ENCODE peak calls at places on chromosome 9, in eight cellular contexts. One of them, this sample, is unnamed.

GRCh38 chr9:16869961-16870605 is 387 bp downstream of the BNC2 start:
- DNase-seq in astrocyte: peak; percentile 12
- DNase-seq in AG10803: no peak
- DNase-seq in OCI-LY7: no peak
- DNase-seq in A549: peak; percentile 39
- DNase-seq in suprapubic skin: no peak
- DNase-seq in IMR-90: peak; percentile 9
- DNase-seq in aorta: no peak
- DNase-seq in this sample: no peak

GRCh38 chr9:33159760-33160127 is 7.4 kb downstream of the B4GALT1 start:
- DNase-seq in astrocyte: peak; percentile 92
- DNase-seq in AG10803: peak; percentile 78
- DNase-seq in OCI-LY7: peak; percentile 50
- DNase-seq in A549: peak; percentile 66
- DNase-seq in suprapubic skin: no peak
- DNase-seq in IMR-90: peak; percentile 92
- DNase-seq in aorta: no peak
- DNase-seq in this sample: no peak

GRCh38 chr9:68631811-68632210 is 73.2 kb upstream of the PIP5K1B start:
- DNase-seq in astrocyte: no peak
- DNase-seq in AG10803: no peak
- DNase-seq in OCI-LY7: no peak
- DNase-seq in A549: no peak
- DNase-seq in suprapubic skin: no peak
- DNase-seq in IMR-90: no peak
- DNase-seq in aorta: no peak
- DNase-seq in this sample: no peak

GRCh38 chr9:32399110-32399815 is 14.8 kb downstream of the ACO1 start:
- DNase-seq in astrocyte: no peak
- DNase-seq in AG10803: no peak
- DNase-seq in OCI-LY7: no peak
- DNase-seq in A549: no peak
- DNase-seq in suprapubic skin: no peak
- DNase-seq in IMR-90: no peak
- DNase-seq in aorta: no peak
- DNase-seq in this sample: no peak

GRCh38 chr9:70589571-70590263 is 175.3 kb upstream of the KLF9 start:
- DNase-seq in astrocyte: peak; percentile 97
- DNase-seq in AG10803: peak; percentile 91
- DNase-seq in OCI-LY7: no peak
- DNase-seq in A549: no peak
- DNase-seq in suprapubic skin: peak; percentile 81
- DNase-seq in IMR-90: peak; percentile 90
- DNase-seq in aorta: no peak
- DNase-seq in this sample: no peak

GRCh38 chr9:121302341-121302740 is 34.4 kb downstream of the GSN start:
- DNase-seq in astrocyte: no peak
- DNase-seq in AG10803: no peak
- DNase-seq in OCI-LY7: no peak
- DNase-seq in A549: no peak
- DNase-seq in suprapubic skin: peak; percentile 32
- DNase-seq in IMR-90: no peak
- DNase-seq in aorta: no peak
- DNase-seq in this sample: no peak

GRCh38 chr9:24416136-24416535 is 129.6 kb downstream of the IZUMO3 start:
- DNase-seq in astrocyte: peak; percentile 20
- DNase-seq in AG10803: no peak
- DNase-seq in OCI-LY7: no peak
- DNase-seq in A549: no peak
- DNase-seq in suprapubic skin: no peak
- DNase-seq in IMR-90: no peak
- DNase-seq in aorta: no peak
- DNase-seq in this sample: no peak

GRCh38 chr9:84940294-84940693 is 270.8 kb downstream of the NTRK2 start:
- DNase-seq in astrocyte: peak; percentile 50
- DNase-seq in AG10803: no peak
- DNase-seq in OCI-LY7: no peak
- DNase-seq in A549: no peak
- DNase-seq in suprapubic skin: no peak
- DNase-seq in IMR-90: no peak
- DNase-seq in aorta: no peak
- DNase-seq in this sample: no peak

GRCh38 chr9:81549500-81550206 is 139.7 kb downstream of the TLE1 start:
- DNase-seq in astrocyte: no peak
- DNase-seq in AG10803: no peak
- DNase-seq in OCI-LY7: no peak
- DNase-seq in A549: peak; percentile 45
- DNase-seq in suprapubic skin: no peak
- DNase-seq in IMR-90: no peak
- DNase-seq in aorta: no peak
- DNase-seq in this sample: no peak

GRCh38 chr9:101325053-101325452 is 59.8 kb downstream of the BAAT start:
- DNase-seq in astrocyte: no peak
- DNase-seq in AG10803: no peak
- DNase-seq in OCI-LY7: no peak
- DNase-seq in A549: peak; percentile 43
- DNase-seq in suprapubic skin: no peak
- DNase-seq in IMR-90: no peak
- DNase-seq in aorta: no peak
- DNase-seq in this sample: no peak

GRCh38 chr9:130712564-130713285 is 19.1 kb downstream of the EXOSC2 start:
- DNase-seq in astrocyte: peak; percentile 97
- DNase-seq in AG10803: peak; percentile 99
- DNase-seq in OCI-LY7: peak; percentile 97
- DNase-seq in A549: peak; percentile 99
- DNase-seq in suprapubic skin: peak; percentile 99
- DNase-seq in IMR-90: peak; percentile 98
- DNase-seq in aorta: peak; percentile 99
- DNase-seq in this sample: peak; percentile 96

GRCh38 chr9:121593066-121593465 is 58.4 kb upstream of the DAB2IP start:
- DNase-seq in astrocyte: no peak
- DNase-seq in AG10803: peak; percentile 13
- DNase-seq in OCI-LY7: no peak
- DNase-seq in A549: no peak
- DNase-seq in suprapubic skin: no peak
- DNase-seq in IMR-90: no peak
- DNase-seq in aorta: no peak
- DNase-seq in this sample: no peak

GRCh38 chr9:131190191-131190590 is 64.8 kb downstream of the NUP214 start:
- DNase-seq in astrocyte: no peak
- DNase-seq in AG10803: no peak
- DNase-seq in OCI-LY7: no peak
- DNase-seq in A549: no peak
- DNase-seq in suprapubic skin: no peak
- DNase-seq in IMR-90: no peak
- DNase-seq in aorta: no peak
- DNase-seq in this sample: no peak

GRCh38 chr9:96874947-96875459 is 20.7 kb upstream of the ZNF782 start:
- DNase-seq in astrocyte: peak; percentile 43
- DNase-seq in AG10803: no peak
- DNase-seq in OCI-LY7: peak; percentile 70
- DNase-seq in A549: peak; percentile 49
- DNase-seq in suprapubic skin: no peak
- DNase-seq in IMR-90: peak; percentile 59
- DNase-seq in aorta: no peak
- DNase-seq in this sample: peak; percentile 12

GRCh38 chr9:6938447-6938846 is 180.7 kb downstream of the KDM4C start:
- DNase-seq in astrocyte: peak; percentile 98
- DNase-seq in AG10803: peak; percentile 98
- DNase-seq in OCI-LY7: no peak
- DNase-seq in A549: no peak
- DNase-seq in suprapubic skin: no peak
- DNase-seq in IMR-90: peak; percentile 95
- DNase-seq in aorta: no peak
- DNase-seq in this sample: no peak

GRCh38 chr9:117825609-117826347 is 121.6 kb downstream of the TLR4 start:
- DNase-seq in astrocyte: no peak
- DNase-seq in AG10803: no peak
- DNase-seq in OCI-LY7: no peak
- DNase-seq in A549: no peak
- DNase-seq in suprapubic skin: no peak
- DNase-seq in IMR-90: no peak
- DNase-seq in aorta: no peak
- DNase-seq in this sample: peak; percentile 90

GRCh38 chr9:86452194-86452828 is 98.1 kb upstream of the TUT7 start:
- DNase-seq in astrocyte: no peak
- DNase-seq in AG10803: no peak
- DNase-seq in OCI-LY7: no peak
- DNase-seq in A549: no peak
- DNase-seq in suprapubic skin: no peak
- DNase-seq in IMR-90: peak; percentile 3
- DNase-seq in aorta: no peak
- DNase-seq in this sample: no peak

GRCh38 chr9:33239922-33240321 is at the start of gene SPINK4:
- DNase-seq in astrocyte: peak; percentile 61
- DNase-seq in AG10803: no peak
- DNase-seq in OCI-LY7: no peak
- DNase-seq in A549: no peak
- DNase-seq in suprapubic skin: peak; percentile 59
- DNase-seq in IMR-90: peak; percentile 37
- DNase-seq in aorta: no peak
- DNase-seq in this sample: peak; percentile 79

GRCh38 chr9:117714282-117714681 is 10.1 kb downstream of the TLR4 start:
- DNase-seq in astrocyte: no peak
- DNase-seq in AG10803: no peak
- DNase-seq in OCI-LY7: no peak
- DNase-seq in A549: no peak
- DNase-seq in suprapubic skin: no peak
- DNase-seq in IMR-90: no peak
- DNase-seq in aorta: peak; percentile 55
- DNase-seq in this sample: no peak

GRCh38 chr9:1871486-1872181 is 143.5 kb upstream of the SMARCA2 start:
- DNase-seq in astrocyte: no peak
- DNase-seq in AG10803: peak; percentile 46
- DNase-seq in OCI-LY7: no peak
- DNase-seq in A549: no peak
- DNase-seq in suprapubic skin: no peak
- DNase-seq in IMR-90: no peak
- DNase-seq in aorta: no peak
- DNase-seq in this sample: no peak

GRCh38 chr9:114396558-114397218 is 8.9 kb upstream of the AKNA start:
- DNase-seq in astrocyte: no peak
- DNase-seq in AG10803: peak; percentile 97
- DNase-seq in OCI-LY7: peak; percentile 56
- DNase-seq in A549: peak; percentile 25
- DNase-seq in suprapubic skin: peak; percentile 83
- DNase-seq in IMR-90: peak; percentile 86
- DNase-seq in aorta: no peak
- DNase-seq in this sample: no peak
- H3K4me3 ChIP-seq in astrocyte: no peak overlapping the region
- H3K4me3 ChIP-seq in AG10803: peak overlapping the region; percentile 93
- H3K4me3 ChIP-seq in OCI-LY7: peak overlapping the region; percentile 76
- H3K4me3 ChIP-seq in A549: peak overlapping the region; percentile 69
- H3K4me3 ChIP-seq in suprapubic skin: peak overlapping the region; percentile 55
- H3K4me3 ChIP-seq in IMR-90: no peak overlapping the region
- H3K4me3 ChIP-seq in aorta: no peak overlapping the region
- H3K4me3 ChIP-seq in this sample: no peak overlapping the region

GRCh38 chr9:91555132-91555531 is 131.5 kb upstream of the NFIL3 start:
- DNase-seq in astrocyte: peak; percentile 59
- DNase-seq in AG10803: peak; percentile 55
- DNase-seq in OCI-LY7: no peak
- DNase-seq in A549: no peak
- DNase-seq in suprapubic skin: no peak
- DNase-seq in IMR-90: peak; percentile 55
- DNase-seq in aorta: no peak
- DNase-seq in this sample: no peak
- H3K4me3 ChIP-seq in astrocyte: no peak overlapping the region
- H3K4me3 ChIP-seq in AG10803: no peak overlapping the region
- H3K4me3 ChIP-seq in OCI-LY7: no peak overlapping the region
- H3K4me3 ChIP-seq in A549: no peak overlapping the region
- H3K4me3 ChIP-seq in suprapubic skin: no peak overlapping the region
- H3K4me3 ChIP-seq in IMR-90: no peak overlapping the region
- H3K4me3 ChIP-seq in aorta: no peak overlapping the region
- H3K4me3 ChIP-seq in this sample: no peak overlapping the region

DNA sequence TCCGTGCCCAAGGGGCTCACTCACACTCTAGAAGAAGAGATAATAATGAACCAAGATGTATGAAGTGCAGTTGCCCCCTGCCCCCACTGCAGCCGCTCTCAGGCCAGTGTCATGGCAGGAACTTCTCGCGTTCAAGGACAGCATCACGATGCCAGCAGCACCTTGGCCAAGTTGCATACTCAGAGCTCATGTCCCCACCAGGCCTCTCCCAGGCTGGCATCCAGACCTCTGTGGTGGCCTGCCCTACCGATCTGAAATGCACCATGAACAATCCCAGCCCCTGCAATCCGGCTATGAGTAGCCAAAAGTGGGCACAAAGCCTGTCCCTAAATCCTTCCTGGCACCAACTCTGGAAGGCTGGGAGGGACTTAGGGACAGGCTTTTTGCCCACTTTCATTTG is 140.9 kb downstream of the PAX5 start:
- DNase-seq in astrocyte: no peak
- DNase-seq in AG10803: no peak
- DNase-seq in OCI-LY7: no peak
- DNase-seq in A549: no peak
- DNase-seq in suprapubic skin: peak; percentile 36
- DNase-seq in IMR-90: no peak
- DNase-seq in aorta: peak; percentile 43
- DNase-seq in this sample: no peak
- H3K4me3 ChIP-seq in astrocyte: no peak overlapping the region
- H3K4me3 ChIP-seq in AG10803: no peak overlapping the region
- H3K4me3 ChIP-seq in OCI-LY7: no peak overlapping the region
- H3K4me3 ChIP-seq in A549: no peak overlapping the region
- H3K4me3 ChIP-seq in suprapubic skin: no peak overlapping the region
- H3K4me3 ChIP-seq in IMR-90: no peak overlapping the region
- H3K4me3 ChIP-seq in aorta: no peak overlapping the region
- H3K4me3 ChIP-seq in this sample: no peak overlapping the region

GRCh38 chr9:105647595-105648349 is 14.5 kb upstream of the TAL2 start:
- DNase-seq in astrocyte: peak; percentile 12
- DNase-seq in AG10803: no peak
- DNase-seq in OCI-LY7: no peak
- DNase-seq in A549: no peak
- DNase-seq in suprapubic skin: no peak
- DNase-seq in IMR-90: peak; percentile 16
- DNase-seq in aorta: no peak
- DNase-seq in this sample: no peak

GRCh38 chr9:105646879-105647594 is 15.2 kb upstream of the TAL2 start:
- DNase-seq in astrocyte: no peak
- DNase-seq in AG10803: no peak
- DNase-seq in OCI-LY7: no peak
- DNase-seq in A549: no peak
- DNase-seq in suprapubic skin: no peak
- DNase-seq in IMR-90: no peak
- DNase-seq in aorta: no peak
- DNase-seq in this sample: no peak

GRCh38 chr9:105656131-105656921 is 5.9 kb upstream of the TAL2 start:
- DNase-seq in astrocyte: no peak
- DNase-seq in AG10803: no peak
- DNase-seq in OCI-LY7: no peak
- DNase-seq in A549: peak; percentile 16
- DNase-seq in suprapubic skin: no peak
- DNase-seq in IMR-90: no peak
- DNase-seq in aorta: peak; percentile 79
- DNase-seq in this sample: no peak

DNA sequence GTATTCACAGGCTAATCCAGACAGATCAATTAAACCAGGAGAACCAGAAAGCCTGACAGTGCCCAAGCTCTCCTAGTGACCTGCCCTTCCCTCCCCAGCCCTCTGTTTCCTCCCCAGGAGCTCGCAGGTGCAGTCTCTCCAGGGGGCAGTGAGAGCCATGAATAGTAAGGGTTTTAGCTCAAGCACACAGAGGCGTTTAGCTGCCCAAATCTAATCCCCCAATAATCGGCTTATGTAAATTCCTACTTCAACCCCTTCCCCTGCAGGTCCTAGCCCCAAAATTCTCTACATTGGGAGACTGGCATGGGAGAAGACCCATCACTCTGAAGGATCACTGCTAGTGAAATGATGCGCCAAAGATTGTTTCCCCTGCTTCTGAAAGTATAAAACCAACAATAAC is 10.5 kb upstream of the TAL2 start:
- DNase-seq in astrocyte: no peak
- DNase-seq in AG10803: no peak
- DNase-seq in OCI-LY7: no peak
- DNase-seq in A549: no peak
- DNase-seq in suprapubic skin: no peak
- DNase-seq in IMR-90: no peak
- DNase-seq in aorta: no peak
- DNase-seq in this sample: no peak
- H3K4me3 ChIP-seq in astrocyte: no peak overlapping the region
- H3K4me3 ChIP-seq in AG10803: no peak overlapping the region
- H3K4me3 ChIP-seq in OCI-LY7: no peak overlapping the region
- H3K4me3 ChIP-seq in A549: no peak overlapping the region
- H3K4me3 ChIP-seq in suprapubic skin: no peak overlapping the region
- H3K4me3 ChIP-seq in IMR-90: no peak overlapping the region
- H3K4me3 ChIP-seq in aorta: no peak overlapping the region
- H3K4me3 ChIP-seq in this sample: no peak overlapping the region